ENCODE peak calls at places on chromosomes 11 and 22, in seven cellular contexts. Z, K, G, X, V, W and B are unnamed samples.

GRCh38 chr22:44266811-44267760 is 45.7 kb downstream of the SHISAL1 start:
- DNase-seq in Z (no peak), X (no peak), W (no peak), K (no peak), G (no peak), V (no peak), B (no peak)

GRCh38 chr22:38792833-38793232 is 1.1 kb downstream of the DNAL4 start:
- DNase-seq in X (peak), V (peak), Z (peak), W (no peak), G (no peak), K (no peak), B (no peak)

GRCh38 chr11:66701432-66702240 is 23.9 kb upstream of the RBM4B start:
- DNase-seq in K (no peak), W (no peak), X (peak), V (no peak), Z (no peak), G (no peak), B (no peak)

GRCh38 chr11:83819936-83820549 is 533.9 kb upstream of the CCDC90B start:
- DNase-seq in X (no peak), G (peak), Z (peak), W (no peak), K (no peak), V (no peak), B (no peak)

GRCh38 chr11:70116386-70117077 is 38.4 kb downstream of the ANO1 start:
- DNase-seq in G (no peak), K (no peak), Z (no peak), W (no peak), X (no peak), V (no peak), B (no peak)

GRCh38 chr11:71070490-71071455 is 181.6 kb downstream of the SHANK2 start:
- DNase-seq in G (no peak), W (no peak), Z (no peak), V (no peak), X (no peak), K (no peak), B (no peak)

GRCh38 chr11:69440876-69441275 is 40.6 kb upstream of the LINC01488 start:
- DNase-seq in Z (no peak), G (no peak), X (no peak), W (no peak), V (peak), K (no peak), B (no peak)

GRCh38 chr22:50612715-50613221 is 12.2 kb downstream of the MAPK8IP2 start:
- DNase-seq in G (peak), V (no peak), X (peak), K (no peak), W (no peak), Z (peak), B (peak)

GRCh38 chr11:118785362-118785761 is 5.6 kb downstream of the DDX6 start:
- DNase-seq in V (no peak), Z (peak), G (no peak), X (peak), W (no peak), K (no peak), B (no peak)

GRCh38 chr11:35748644-35749043 is 86.1 kb downstream of the TRIM44 start:
- DNase-seq in X (no peak), W (no peak), G (no peak), V (no peak), K (no peak), Z (peak), B (no peak)

GRCh38 chr22:24875862-24876506 is 70.0 kb downstream of the SGSM1 start:
- DNase-seq in W (peak), V (no peak), G (no peak), K (peak), Z (peak), X (peak), B (peak)

GRCh38 chr11:8807544-8808225 is 103.3 kb upstream of the AKIP1 start:
- DNase-seq in G (no peak), K (no peak), Z (peak), V (peak), W (no peak), X (no peak), B (no peak)

GRCh38 chr22:22110548-22111266 is 128.1 kb upstream of the TOP3B start:
- DNase-seq in Z (peak), K (peak), W (peak), V (no peak), G (peak), X (peak), B (peak)

GRCh38 chr11:35548925-35549561 is 23.6 kb upstream of the PAMR1 start:
- DNase-seq in K (no peak), G (no peak), Z (no peak), W (no peak), X (no peak), V (no peak), B (no peak)

GRCh38 chr11:115047631-115048030 is 369.3 kb downstream of the NXPE2 start:
- DNase-seq in V (no peak), K (no peak), X (no peak), Z (no peak), G (no peak), W (no peak), B (no peak)

GRCh38 chr11:115042002-115042401 is 363.7 kb downstream of the NXPE2 start:
- DNase-seq in K (no peak), W (no peak), X (no peak), V (no peak), Z (no peak), G (no peak), B (no peak)
- TF ChIP-seq CTCF in K (no peak), W (no peak), X (no peak), V (no peak), Z (no peak), G (no peak), B (no peak)

DNA sequence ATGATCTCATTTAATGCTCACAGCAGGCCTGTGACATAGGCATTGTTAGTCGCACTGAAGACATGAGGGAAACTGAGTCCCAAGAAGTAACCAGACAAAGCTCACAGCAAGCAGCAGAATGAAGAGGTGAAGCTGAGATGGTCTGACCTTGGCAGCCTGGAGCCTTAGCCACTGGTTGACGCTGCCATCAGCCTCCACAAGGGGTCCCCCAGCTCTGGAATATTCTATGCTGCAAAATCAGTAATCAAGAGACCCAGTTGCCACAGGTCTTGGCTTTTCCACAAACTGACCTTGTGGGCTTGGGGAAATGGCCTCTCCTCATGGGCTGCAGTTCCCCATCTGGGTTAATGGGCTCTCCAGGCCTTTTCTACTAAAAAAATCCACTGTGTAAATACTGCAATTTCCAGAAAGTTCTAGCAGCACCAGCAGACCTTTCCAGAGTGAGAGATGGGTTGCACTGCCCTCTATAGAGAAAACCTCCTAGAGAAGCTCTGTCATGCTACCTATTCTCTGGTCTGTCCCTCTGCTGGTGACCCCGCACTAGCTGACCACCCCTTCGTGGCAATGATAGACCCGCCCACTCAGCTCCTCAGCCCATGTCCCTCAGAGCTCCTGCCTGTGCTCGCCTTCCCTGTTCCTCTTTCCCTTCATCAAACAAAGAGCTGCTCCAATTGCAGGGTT is 22.6 kb upstream of the ISX start:
- DNase-seq in V (no peak), Z (peak), W (no peak), G (peak), X (peak), K (peak), B (peak)
- TF ChIP-seq CTCF in V (no peak), Z (no peak), W (no peak), G (peak), X (no peak), K (peak), B (peak)

GRCh38 chr11:65354265-65355012 is at the start of gene TIGD3:
- DNase-seq in G (peak), W (peak), Z (peak), X (peak), V (peak), K (peak), B (peak)

GRCh38 chr11:65353900-65354264 is 669 bp upstream of the TIGD3 start:
- DNase-seq in G (no peak), W (no peak), Z (no peak), X (no peak), K (no peak), V (no peak), B (no peak)

GRCh38 chr11:65351511-65351910 is 3.0 kb upstream of the TIGD3 start:
- DNase-seq in K (no peak), X (no peak), Z (no peak), V (no peak), G (no peak), W (no peak), B (no peak)

GRCh38 chr11:65353376-65353775 is 1.2 kb upstream of the TIGD3 start:
- DNase-seq in W (no peak), K (no peak), V (no peak), X (no peak), G (no peak), Z (no peak), B (no peak)

DNA sequence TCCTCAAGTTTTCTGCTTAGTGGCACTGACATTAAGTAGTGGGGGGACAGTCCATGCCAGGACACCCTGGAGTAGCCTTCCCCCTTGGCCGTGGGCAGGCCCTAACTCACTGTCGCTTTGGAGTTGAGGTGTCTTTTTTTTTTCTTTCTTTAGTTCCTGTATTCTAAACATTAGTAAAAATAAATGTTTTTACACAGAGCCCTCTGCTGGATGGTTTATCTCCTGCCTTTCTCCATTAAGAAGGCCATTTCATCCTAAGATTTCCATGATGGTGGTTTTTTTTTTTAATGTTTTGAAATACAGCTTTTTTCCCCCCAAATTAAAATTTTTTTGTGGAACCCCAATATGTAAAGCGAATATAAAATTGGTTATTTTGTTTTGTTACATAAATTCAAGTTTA is 1.8 kb upstream of the TIGD3 start:
- DNase-seq in K (no peak), Z (no peak), W (no peak), X (no peak), G (no peak), V (no peak), B (no peak)
- TF ChIP-seq CTCF in K (no peak), Z (peak), W (no peak), X (no peak), G (peak), V (peak), B (no peak)

GRCh38 chr22:29700949-29701927 is 18.6 kb upstream of the CABP7 start:
- DNase-seq in K (peak), Z (peak), G (no peak), V (no peak), X (peak), W (peak), B (peak)

GRCh38 chr22:29703595-29704195 is 16.1 kb upstream of the CABP7 start:
- DNase-seq in G (no peak), V (peak), Z (no peak), W (no peak), X (no peak), K (no peak), B (no peak)

GRCh38 chr22:29702931-29703594 is 16.7 kb upstream of the CABP7 start:
- DNase-seq in K (no peak), V (no peak), G (no peak), W (no peak), X (no peak), Z (no peak), B (no peak)

GRCh38 chr22:29700206-29700948 is 19.4 kb upstream of the CABP7 start:
- DNase-seq in X (no peak), Z (no peak), K (no peak), W (no peak), G (no peak), V (no peak), B (no peak)

GRCh38 chr22:29702025-29702930 is 17.5 kb upstream of the CABP7 start:
- DNase-seq in G (no peak), V (no peak), K (no peak), X (no peak), W (peak), Z (no peak), B (no peak)
- TF ChIP-seq CTCF in G (no peak), V (no peak), K (no peak), X (no peak), W (no peak), Z (peak), B (no peak)

DNA sequence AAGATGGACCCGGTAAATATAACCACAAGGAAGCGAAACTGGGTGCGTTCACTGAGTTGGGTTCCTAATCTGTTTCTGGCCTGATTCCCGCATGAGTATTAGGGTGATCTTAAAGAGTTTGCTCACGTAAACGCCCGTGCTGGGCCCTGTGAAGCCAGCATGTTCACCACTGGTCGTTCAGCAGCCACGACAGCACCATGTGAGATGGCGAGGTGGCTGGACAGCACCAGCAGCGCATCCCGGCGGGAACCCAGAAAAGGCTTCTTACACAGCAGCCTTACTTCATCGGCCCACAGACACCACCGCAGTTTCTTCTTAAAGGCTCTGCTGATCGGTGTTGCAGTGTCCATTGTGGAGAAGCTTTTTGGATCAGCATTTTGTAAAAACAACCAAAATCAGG is 74.4 kb downstream of the NCAPD3 start:
- DNase-seq in K (no peak), G (no peak), X (no peak), Z (no peak), W (no peak), V (no peak), B (no peak)
- TF ChIP-seq CTCF in K (no peak), G (no peak), X (no peak), Z (no peak), W (no peak), V (no peak), B (no peak)

GRCh38 chr11:3879967-3880542 is 24.6 kb downstream of the STIM1 start:
- DNase-seq in V (no peak), G (peak), W (peak), K (no peak), X (no peak), Z (no peak), B (no peak)

GRCh38 chr11:3879216-3879966 is 23.9 kb downstream of the STIM1 start:
- DNase-seq in G (peak), W (no peak), V (no peak), X (no peak), K (no peak), Z (no peak), B (peak)

GRCh38 chr11:3880724-3881123 is 25.3 kb downstream of the STIM1 start:
- DNase-seq in Z (no peak), K (no peak), V (no peak), X (no peak), G (peak), W (no peak), B (no peak)

GRCh38 chr11:3885855-3886254 is 30.4 kb downstream of the STIM1 start:
- DNase-seq in K (no peak), G (no peak), Z (no peak), X (no peak), W (peak), V (no peak), B (no peak)

GRCh38 chr11:3882671-3883070 is 27.2 kb downstream of the STIM1 start:
- DNase-seq in W (no peak), G (no peak), K (no peak), Z (no peak), X (no peak), V (no peak), B (no peak)
- TF ChIP-seq CTCF in W (no peak), G (no peak), K (no peak), Z (no peak), X (no peak), V (no peak), B (no peak)

DNA sequence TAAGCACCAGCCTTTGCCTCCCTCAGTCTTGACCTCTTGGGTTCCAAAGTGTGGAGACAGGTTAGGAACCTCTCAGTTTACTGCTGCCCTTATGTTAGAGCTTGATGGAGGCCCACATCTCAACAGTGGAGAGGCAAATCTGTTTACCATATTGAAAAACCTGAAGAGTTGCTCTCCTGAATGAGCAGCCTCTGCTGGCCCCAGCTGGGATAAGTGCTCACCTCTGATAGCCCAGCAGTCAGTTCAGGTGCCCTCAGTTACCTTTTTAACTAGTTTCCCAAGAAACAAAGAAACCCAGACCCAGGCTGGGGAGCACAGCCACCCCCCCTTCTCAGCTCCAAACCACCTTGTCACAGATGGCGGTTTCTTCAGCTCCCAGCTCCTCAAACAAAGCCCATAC is 57.1 kb downstream of the PPFIBP2 start:
- DNase-seq in V (no peak), K (no peak), G (no peak), Z (no peak), W (no peak), X (no peak), B (no peak)
- TF ChIP-seq CTCF in V (no peak), K (no peak), G (no peak), Z (no peak), W (no peak), X (no peak), B (no peak)